ENCODE peak calls at places on chromosome 21, in eight cellular contexts. E, B, F, Q, M, V, A and G are unnamed samples.

GRCh38 chr21:36349315-36349714 is 29.3 kb downstream of the MORC3 start:
- DNase-seq in E (no peak), B (no peak), F (no peak), Q (no peak), M (no peak), V (no peak), A (no peak), G (no peak)

GRCh38 chr21:37742532-37742931 is 173.7 kb downstream of the KCNJ6 start:
- DNase-seq in E (peak), B (no peak), F (no peak), Q (no peak), M (no peak), V (no peak), A (no peak), G (no peak)

GRCh38 chr21:34815831-34816700 is 147.3 kb downstream of the CLIC6 start:
- DNase-seq in E (no peak), B (no peak), F (no peak), Q (no peak), M (no peak), V (no peak), A (no peak), G (no peak)

GRCh38 chr21:42990251-42990650 is 15.9 kb downstream of the PKNOX1 start:
- DNase-seq in E (no peak), B (no peak), F (no peak), Q (no peak), M (no peak), V (no peak), A (no peak), G (no peak)

GRCh38 chr21:34574984-34575529 is 39.9 kb downstream of the RCAN1 start:
- DNase-seq in E (no peak), B (no peak), F (no peak), Q (no peak), M (no peak), V (no peak), A (no peak), G (no peak)

GRCh38 chr21:15875286-15875685 is 145.5 kb downstream of the USP25 start:
- DNase-seq in E (no peak), B (no peak), F (no peak), Q (no peak), M (no peak), V (no peak), A (no peak), G (no peak)

GRCh38 chr21:28991861-28992525 is 684 bp downstream of the LTN1 start:
- DNase-seq in E (no peak), B (no peak), F (no peak), Q (no peak), M (no peak), V (no peak), A (no peak), G (no peak)

GRCh38 chr21:33998402-33998801 is 75.0 kb upstream of the MRPS6 start:
- DNase-seq in E (no peak), B (no peak), F (no peak), Q (no peak), M (no peak), V (no peak), A (no peak), G (no peak)

GRCh38 chr21:35924714-35925301 is 135.5 kb downstream of the SETD4 start:
- DNase-seq in E (peak), B (no peak), F (peak), Q (no peak), M (no peak), V (no peak), A (peak), G (no peak)

GRCh38 chr21:36347278-36347961 is 27.4 kb downstream of the MORC3 start:
- DNase-seq in E (peak), B (no peak), F (no peak), Q (no peak), M (no peak), V (no peak), A (no peak), G (no peak)

GRCh38 chr21:38798481-38798882 is 7.2 kb upstream of the ETS2 start:
- DNase-seq in E (no peak), B (peak), F (no peak), Q (peak), M (no peak), V (no peak), A (peak), G (no peak)

GRCh38 chr21:43209575-43210453 is 41.0 kb downstream of the CRYAA start:
- DNase-seq in E (peak), B (no peak), F (peak), Q (no peak), M (no peak), V (no peak), A (peak), G (no peak)

GRCh38 chr21:38683222-38683621 is 122.5 kb upstream of the ETS2 start:
- DNase-seq in E (peak), B (no peak), F (no peak), Q (no peak), M (no peak), V (no peak), A (no peak), G (no peak)

GRCh38 chr21:36692125-36692843 is 6.6 kb upstream of the SIM2 start:
- DNase-seq in E (no peak), B (no peak), F (no peak), Q (no peak), M (peak), V (no peak), A (no peak), G (peak)

GRCh38 chr21:38770660-38771059 is 35.1 kb upstream of the ETS2 start:
- DNase-seq in E (no peak), B (no peak), F (no peak), Q (no peak), M (no peak), V (no peak), A (no peak), G (no peak)

GRCh38 chr21:39016740-39017315 is 166.4 kb downstream of the PSMG1 start:
- DNase-seq in E (peak), B (no peak), F (no peak), Q (no peak), M (no peak), V (no peak), A (peak), G (no peak)

GRCh38 chr21:34536820-34537219 is 24.8 kb upstream of the KCNE1 start:
- DNase-seq in E (peak), B (no peak), F (peak), Q (no peak), M (no peak), V (no peak), A (no peak), G (no peak)

GRCh38 chr21:20882462-20883415 is 115.5 kb upstream of the NCAM2 start:
- DNase-seq in E (no peak), B (peak), F (peak), Q (peak), M (peak), V (peak), A (no peak), G (peak)

GRCh38 chr21:35556536-35556935 is 503.8 kb downstream of the SETD4 start:
- DNase-seq in E (no peak), B (no peak), F (no peak), Q (no peak), M (no peak), V (no peak), A (no peak), G (no peak)

GRCh38 chr21:46286668-46286982 is 483 bp downstream of the YBEY start:
- DNase-seq in E (no peak), B (no peak), F (no peak), Q (no peak), M (no peak), V (no peak), A (no peak), G (no peak)

GRCh38 chr21:34881421-34881820 is 167.7 kb downstream of the RUNX1 start:
- DNase-seq in E (peak), B (no peak), F (no peak), Q (no peak), M (no peak), V (no peak), A (no peak), G (no peak)

GRCh38 chr21:18144341-18144740 is 100.3 kb upstream of the CHODL start:
- DNase-seq in E (no peak), B (no peak), F (no peak), Q (no peak), M (no peak), V (no peak), A (no peak), G (no peak)

GRCh38 chr21:33994373-33994772 is 78.8 kb upstream of the ATP5PO start:
- DNase-seq in E (no peak), B (no peak), F (no peak), Q (no peak), M (no peak), V (no peak), A (no peak), G (no peak)

GRCh38 chr21:38388219-38388618 is 110.1 kb downstream of the ERG start:
- DNase-seq in E (peak), B (no peak), F (no peak), Q (no peak), M (no peak), V (no peak), A (no peak), G (no peak)

GRCh38 chr21:26120833-26121232 is 49.7 kb downstream of the APP start:
- DNase-seq in E (peak), B (no peak), F (no peak), Q (no peak), M (no peak), V (no peak), A (no peak), G (no peak)

GRCh38 chr21:18178509-18178908 is 66.1 kb upstream of the CHODL start:
- DNase-seq in E (no peak), B (peak), F (no peak), Q (no peak), M (no peak), V (no peak), A (no peak), G (no peak)

GRCh38 chr21:30478015-30478414 is 2.2 kb downstream of the KRTAP19-1 start:
- DNase-seq in E (no peak), B (no peak), F (no peak), Q (no peak), M (no peak), V (no peak), A (no peak), G (no peak)

GRCh38 chr21:39087238-39087975 is 95.8 kb downstream of the PSMG1 start:
- DNase-seq in E (no peak), B (no peak), F (no peak), Q (no peak), M (no peak), V (no peak), A (no peak), G (no peak)

GRCh38 chr21:25916226-25916625 is 181.5 kb downstream of the GABPA start:
- DNase-seq in E (no peak), B (no peak), F (no peak), Q (no peak), M (no peak), V (no peak), A (no peak), G (no peak)

GRCh38 chr21:38699048-38699447 is 106.7 kb upstream of the ETS2 start:
- DNase-seq in E (no peak), B (peak), F (no peak), Q (no peak), M (peak), V (peak), A (no peak), G (peak)

GRCh38 chr21:35619184-35619583 is 441.1 kb downstream of the SETD4 start:
- DNase-seq in E (peak), B (no peak), F (no peak), Q (no peak), M (no peak), V (no peak), A (no peak), G (no peak)

GRCh38 chr21:29613021-29613420 is 314.3 kb downstream of the BACH1 start:
- DNase-seq in E (no peak), B (no peak), F (no peak), Q (no peak), M (no peak), V (no peak), A (no peak), G (no peak)

GRCh38 chr21:38319781-38320180 is 63.0 kb downstream of the KCNJ15 start:
- DNase-seq in E (peak), B (no peak), F (no peak), Q (no peak), M (no peak), V (no peak), A (no peak), G (no peak)

GRCh38 chr21:24160528-24160927 is 1446.8 kb downstream of the MRPL39 start:
- DNase-seq in E (no peak), B (no peak), F (no peak), Q (no peak), M (no peak), V (no peak), A (no peak), G (no peak)

GRCh38 chr21:34845521-34846213 is 176.9 kb downstream of the CLIC6 start:
- DNase-seq in E (no peak), B (no peak), F (no peak), Q (peak), M (no peak), V (no peak), A (peak), G (no peak)

GRCh38 chr21:29217818-29218252 is 80.9 kb upstream of the BACH1 start:
- DNase-seq in E (peak), B (peak), F (no peak), Q (peak), M (no peak), V (no peak), A (no peak), G (no peak)

GRCh38 chr21:36909901-36910561 is 56.4 kb downstream of the HLCS start:
- DNase-seq in E (peak), B (peak), F (no peak), Q (peak), M (no peak), V (no peak), A (no peak), G (no peak)

GRCh38 chr21:36610201-36610600 is 88.7 kb upstream of the SIM2 start:
- DNase-seq in E (no peak), B (no peak), F (no peak), Q (no peak), M (no peak), V (no peak), A (no peak), G (no peak)

GRCh38 chr21:26519142-26519541 is 53.9 kb downstream of the CYYR1 start:
- DNase-seq in E (no peak), B (no peak), F (no peak), Q (no peak), M (no peak), V (no peak), A (no peak), G (no peak)

GRCh38 chr21:25733859-25734653 is 648 bp downstream of the ATP5PF start:
- DNase-seq in E (peak), B (peak), F (peak), Q (no peak), M (peak), V (no peak), A (no peak), G (no peak)

DNA sequence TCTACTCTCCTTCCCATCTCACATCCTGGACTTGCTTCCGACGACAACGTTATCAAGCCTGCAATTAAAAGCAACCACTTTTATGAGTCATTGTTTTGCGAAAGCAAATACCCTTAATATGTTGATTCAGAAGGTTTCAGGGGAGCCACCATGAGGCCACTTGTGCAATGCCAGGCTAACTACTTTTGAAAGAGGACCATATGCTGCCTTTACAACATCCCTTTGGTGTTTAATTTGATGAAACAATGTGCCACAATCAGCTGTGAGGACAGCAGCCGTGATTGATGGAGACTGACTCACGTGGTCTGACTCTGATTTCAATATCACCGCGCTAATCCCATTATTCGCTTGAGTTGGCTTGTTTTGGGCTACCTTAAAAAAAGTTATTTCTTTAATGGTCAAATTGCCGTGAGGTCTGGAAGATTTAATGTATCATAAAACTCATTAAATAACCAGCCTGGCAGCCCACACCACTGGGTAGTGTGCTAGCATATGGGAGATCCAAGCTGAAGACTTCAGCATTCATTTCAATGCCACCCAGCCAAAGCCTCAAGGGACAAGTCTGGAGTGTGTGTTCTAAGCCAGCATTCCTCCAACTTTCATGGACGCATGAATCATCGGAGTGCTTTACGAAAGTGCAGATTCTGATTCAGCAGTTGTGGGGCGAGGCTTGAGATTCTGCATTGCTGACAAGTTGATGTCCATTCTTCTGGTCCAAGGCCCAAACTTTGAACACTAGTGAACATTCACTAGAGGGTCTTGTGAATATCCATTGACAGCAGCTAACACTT is 73.3 kb upstream of the PAXBP1 start:
- DNase-seq in E (peak), B (peak), F (peak), Q (peak), M (no peak), V (no peak), A (no peak), G (no peak)
- TF ChIP-seq CTCF in E (peak), B (peak), F (no peak), Q (no peak), M (no peak), V (no peak), A (no peak), G (no peak)

GRCh38 chr21:14119038-14119437 is 91.7 kb downstream of the LIPI start:
- DNase-seq in E (no peak), B (no peak), F (no peak), Q (no peak), M (no peak), V (no peak), A (no peak), G (no peak)
- TF ChIP-seq CTCF in E (no peak), B (no peak), F (no peak), Q (no peak), M (no peak), V (no peak), A (no peak), G (no peak)

DNA sequence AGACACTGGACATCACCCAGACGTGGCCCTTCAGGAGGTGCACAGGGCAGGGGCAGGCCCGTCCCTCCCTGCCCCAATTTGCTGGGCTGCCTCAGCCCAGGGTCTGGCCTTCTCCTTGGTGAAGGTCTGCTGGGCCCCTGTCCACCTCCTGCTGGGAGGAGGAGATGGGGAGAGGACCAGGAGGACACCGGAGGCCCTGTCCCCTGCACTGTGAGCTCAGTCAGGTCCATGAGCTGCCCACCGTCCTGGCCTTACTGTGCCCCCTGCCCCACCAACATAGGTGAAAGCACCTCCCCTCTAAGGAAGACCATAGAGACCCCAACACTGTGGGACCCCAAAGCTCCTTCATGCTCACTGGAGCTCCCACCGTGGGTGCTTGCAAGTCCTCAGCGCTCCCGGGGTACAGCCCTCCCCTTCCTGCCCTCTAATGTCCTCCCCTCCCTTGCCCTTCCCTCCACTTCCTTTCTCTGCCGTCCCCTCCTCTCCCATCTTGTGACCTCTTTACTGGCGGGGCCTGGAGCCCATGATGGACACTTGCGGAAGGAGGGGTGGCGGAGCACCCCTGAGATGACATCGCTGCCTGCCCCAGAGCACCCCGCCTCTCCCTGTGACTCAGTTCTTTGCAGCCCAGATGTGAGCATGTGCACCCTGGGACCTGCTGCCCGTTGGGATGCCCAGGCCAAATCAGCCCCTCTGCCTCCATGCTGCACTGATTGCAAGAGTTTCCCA is 4.6 kb downstream of the LRRC3 start:
- DNase-seq in E (no peak), B (no peak), F (no peak), Q (no peak), M (no peak), V (no peak), A (no peak), G (no peak)
- TF ChIP-seq CTCF in E (no peak), B (no peak), F (no peak), Q (no peak), M (no peak), V (no peak), A (no peak), G (no peak)

DNA sequence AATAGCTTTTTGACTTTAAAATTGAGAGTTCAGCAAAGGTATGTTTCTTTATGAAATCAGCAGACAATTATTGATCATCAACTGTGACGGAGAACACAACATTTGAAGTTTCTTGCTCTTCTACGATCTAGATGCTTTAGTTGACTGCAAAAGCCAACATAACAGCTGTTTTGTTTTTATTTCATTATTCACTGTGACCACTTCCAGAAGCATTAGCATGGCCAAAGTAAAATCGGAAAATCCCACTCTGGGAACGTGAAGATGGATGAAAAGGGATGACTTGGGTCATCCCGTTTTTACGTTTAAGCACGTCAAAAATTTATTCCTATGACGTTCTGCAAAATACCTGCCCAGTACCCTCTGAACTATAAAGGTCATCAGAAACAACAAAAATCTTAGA is 833.0 kb upstream of the ADAMTS5 start:
- DNase-seq in E (peak), B (no peak), F (no peak), Q (no peak), M (no peak), V (no peak), A (no peak), G (no peak)
- TF ChIP-seq CTCF in E (no peak), B (no peak), F (no peak), Q (no peak), M (no peak), V (no peak), A (no peak), G (no peak)

GRCh38 chr21:45255381-45256020 is 32.2 kb downstream of the POFUT2 start:
- DNase-seq in E (no peak), B (no peak), F (no peak), Q (peak), M (no peak), V (no peak), A (no peak), G (no peak)
- TF ChIP-seq CTCF in E (no peak), B (no peak), F (no peak), Q (no peak), M (no peak), V (no peak), A (no peak), G (no peak)

GRCh38 chr21:40146201-40146890 is 279.1 kb downstream of the PCP4 start:
- DNase-seq in E (no peak), B (no peak), F (no peak), Q (no peak), M (no peak), V (no peak), A (no peak), G (no peak)
- TF ChIP-seq CTCF in E (no peak), B (no peak), F (no peak), Q (no peak), M (no peak), V (no peak), A (no peak), G (no peak)

GRCh38 chr21:31566061-31566460 is 93.4 kb upstream of the SOD1 start:
- DNase-seq in E (no peak), B (no peak), F (no peak), Q (no peak), M (no peak), V (no peak), A (no peak), G (no peak)
- TF ChIP-seq CTCF in E (no peak), B (peak), F (no peak), Q (peak), M (no peak), V (no peak), A (no peak), G (no peak)

DNA sequence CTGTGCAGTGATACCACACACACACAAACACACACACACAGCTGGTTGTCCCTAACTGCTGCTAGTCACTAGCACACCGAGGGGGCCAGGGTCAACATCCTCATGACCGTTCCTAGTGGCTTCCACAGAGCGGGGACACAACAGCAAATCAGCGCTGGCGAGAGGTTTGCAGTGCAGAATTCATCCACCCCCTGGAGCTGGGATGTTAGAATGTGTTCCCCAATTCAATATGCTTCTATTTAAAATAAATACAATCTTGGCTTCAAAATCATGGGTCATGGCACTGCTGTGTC is 16.2 kb upstream of the C2CD2 start:
- DNase-seq in E (no peak), B (no peak), F (no peak), Q (no peak), M (no peak), V (no peak), A (no peak), G (no peak)
- TF ChIP-seq CTCF in E (no peak), B (no peak), F (no peak), Q (no peak), M (no peak), V (no peak), A (no peak), G (no peak)

GRCh38 chr21:23131177-23131576 is 2133.0 kb downstream of the NCAM2 start:
- DNase-seq in E (no peak), B (no peak), F (no peak), Q (no peak), M (no peak), V (no peak), A (no peak), G (no peak)
- TF ChIP-seq CTCF in E (no peak), B (no peak), F (no peak), Q (no peak), M (no peak), V (no peak), A (no peak), G (no peak)